ENCODE peak calls at places on chromosomes 5 and 9, in eight cellular contexts. U is uterus, Y is thyroid gland, X is lower lobe of right lung, O is aorta, W is coronary artery, J is stomach, M is left lung. D is an unnamed sample.

GRCh38 chr5:159507661-159508060 is 177.4 kb upstream of the IL12B start:
- DNase-seq in O (no peak), U (no peak), J (no peak), X (no peak), W (no peak), Y (no peak), M (no peak), D (no peak)

GRCh38 chr5:103881560-103881959 is 319.0 kb upstream of the NUDT12 start:
- DNase-seq in W (no peak), Y (no peak), J (no peak), M (no peak), U (no peak), X (no peak), O (no peak), D (no peak)

GRCh38 chr9:34171753-34172535 is 6.9 kb upstream of the UBAP1 start:
- DNase-seq in M (peak), U (no peak), J (no peak), W (no peak), O (no peak), X (peak), Y (no peak), D (no peak)

GRCh38 chr5:89003563-89004036 is 120.6 kb upstream of the MEF2C start:
- DNase-seq in X (peak), J (no peak), M (no peak), W (no peak), O (peak), Y (no peak), U (no peak), D (no peak)

GRCh38 chr5:135062216-135063055 is 28.4 kb upstream of the PITX1 start:
- DNase-seq in X (no peak), O (peak), U (no peak), M (no peak), Y (no peak), W (no peak), J (no peak), D (no peak)

GRCh38 chr5:78405820-78406750 is 45.7 kb downstream of the SCAMP1 start:
- DNase-seq in J (no peak), O (no peak), X (no peak), U (no peak), W (no peak), Y (no peak), M (no peak), D (peak)

GRCh38 chr5:96408841-96409458 is 24.1 kb downstream of the PCSK1 start:
- DNase-seq in W (no peak), U (no peak), X (no peak), O (no peak), J (no peak), M (no peak), Y (no peak), D (no peak)

GRCh38 chr9:764105-764524 is 77.4 kb upstream of the DMRT1 start:
- DNase-seq in O (peak), X (peak), U (peak), Y (peak), W (no peak), J (peak), M (peak), D (peak)

GRCh38 chr5:31581498-31582099 is 49.5 kb downstream of the C5orf22 start:
- DNase-seq in W (no peak), M (no peak), O (no peak), U (no peak), X (no peak), Y (no peak), J (no peak), D (no peak)

GRCh38 chr5:38879091-38879460 is 33.3 kb downstream of the OSMR start:
- DNase-seq in Y (no peak), U (no peak), M (no peak), W (no peak), X (no peak), O (no peak), J (no peak), D (no peak)

GRCh38 chr9:134007571-134007970 is 15.4 kb upstream of the VAV2 start:
- DNase-seq in M (no peak), J (no peak), W (no peak), Y (no peak), O (peak), X (no peak), U (no peak), D (no peak)

GRCh38 chr5:179819296-179820126 is 1.2 kb upstream of the SQSTM1 start:
- DNase-seq in J (peak), M (peak), O (peak), U (peak), W (no peak), X (peak), Y (peak), D (peak)

GRCh38 chr5:149730620-149731331 is 666 bp downstream of the PPARGC1B start:
- DNase-seq in Y (peak), M (peak), X (peak), O (peak), U (peak), J (peak), W (no peak), D (no peak)

GRCh38 chr5:120684213-120684612 is 220.1 kb downstream of the PRR16 start:
- DNase-seq in U (no peak), M (no peak), J (no peak), X (no peak), Y (no peak), W (no peak), O (no peak), D (no peak)

GRCh38 chr9:31364171-31364570 is 1020.3 kb upstream of the ACO1 start:
- DNase-seq in M (no peak), U (no peak), W (no peak), J (no peak), O (no peak), X (no peak), Y (no peak), D (no peak)

GRCh38 chr9:134214395-134214765 is 50.0 kb upstream of the RNU6ATAC start:
- DNase-seq in M (no peak), O (no peak), W (no peak), X (peak), J (no peak), U (peak), Y (no peak), D (no peak)

GRCh38 chr9:34992376-34992951 is 2.9 kb downstream of the DNAJB5 start:
- DNase-seq in Y (no peak), W (peak), U (peak), X (no peak), J (no peak), O (peak), M (peak), D (peak)

GRCh38 chr9:78234810-78235209 is 1.1 kb upstream of the CEP78 start:
- DNase-seq in J (no peak), W (no peak), O (no peak), Y (no peak), U (no peak), X (no peak), M (no peak), D (peak)

GRCh38 chr5:72537166-72537565 is 30.0 kb upstream of the ZNF366 start:
- DNase-seq in M (no peak), Y (no peak), X (no peak), J (no peak), O (no peak), U (no peak), W (no peak), D (no peak)

GRCh38 chr5:174910245-174910737 is 185.9 kb downstream of the MSX2 start:
- DNase-seq in X (peak), O (peak), Y (peak), M (peak), W (no peak), J (peak), U (peak), D (peak)

GRCh38 chr5:6810641-6811405 is 97.6 kb downstream of the TENT4A start:
- DNase-seq in M (no peak), W (no peak), U (no peak), Y (no peak), O (no peak), J (no peak), X (no peak), D (no peak)

GRCh38 chr9:33230756-33231691 is 8.9 kb upstream of the SPINK4 start:
- DNase-seq in Y (no peak), J (no peak), W (no peak), O (no peak), M (no peak), U (no peak), X (no peak), D (no peak)

GRCh38 chr9:14911046-14911445 is 818 bp upstream of the FREM1 start:
- DNase-seq in J (no peak), M (no peak), Y (no peak), W (no peak), O (no peak), X (no peak), U (no peak), D (no peak)

GRCh38 chr5:31944683-31945445 is 229.3 kb downstream of the GOLPH3 start:
- DNase-seq in O (no peak), X (no peak), Y (no peak), J (peak), W (no peak), M (no peak), U (no peak), D (no peak)

GRCh38 chr9:71941060-71941568 is 29.7 kb downstream of the C9orf85 start:
- DNase-seq in U (no peak), W (no peak), M (no peak), O (no peak), X (no peak), Y (no peak), J (no peak), D (no peak)

GRCh38 chr5:123429993-123430392 is 6.8 kb upstream of the CEP120 start:
- DNase-seq in M (peak), O (no peak), Y (no peak), X (no peak), W (no peak), J (no peak), U (no peak), D (no peak)

GRCh38 chr5:61313960-61314681 is 17.9 kb upstream of the ZSWIM6 start:
- DNase-seq in M (no peak), J (no peak), W (peak), Y (no peak), X (no peak), U (no peak), O (peak), D (peak)

GRCh38 chr5:24509943-24510342 is 134.8 kb downstream of the CDH10 start:
- DNase-seq in W (no peak), O (no peak), U (no peak), M (no peak), Y (no peak), J (no peak), X (no peak), D (no peak)

GRCh38 chr9:120985759-120986353 is 59.3 kb upstream of the TRAF1 start:
- DNase-seq in W (no peak), J (no peak), M (no peak), X (no peak), Y (no peak), O (no peak), U (no peak), D (no peak)

GRCh38 chr9:75372499-75373268 is 284.4 kb downstream of the OSTF1 start:
- DNase-seq in O (peak), W (no peak), J (no peak), U (peak), Y (peak), X (no peak), M (peak), D (no peak)

GRCh38 chr5:50576686-50577256 is 89.7 kb upstream of the PARP8 start:
- DNase-seq in U (no peak), M (no peak), J (no peak), O (no peak), W (no peak), Y (no peak), X (no peak), D (no peak)

GRCh38 chr9:136844766-136845464 is 2.6 kb downstream of the AJM1 start:
- DNase-seq in W (no peak), Y (no peak), M (no peak), J (no peak), X (no peak), O (no peak), U (no peak), D (no peak)

GRCh38 chr5:142420521-142420920 is 95.7 kb upstream of the SPRY4 start:
- DNase-seq in M (no peak), X (no peak), O (no peak), U (no peak), W (no peak), J (no peak), Y (no peak), D (no peak)

GRCh38 chr9:88387035-88387732 is 1.1 kb upstream of the SPIN1 start:
- DNase-seq in U (no peak), O (no peak), W (peak), Y (peak), M (peak), X (peak), J (peak), D (peak)

DNA sequence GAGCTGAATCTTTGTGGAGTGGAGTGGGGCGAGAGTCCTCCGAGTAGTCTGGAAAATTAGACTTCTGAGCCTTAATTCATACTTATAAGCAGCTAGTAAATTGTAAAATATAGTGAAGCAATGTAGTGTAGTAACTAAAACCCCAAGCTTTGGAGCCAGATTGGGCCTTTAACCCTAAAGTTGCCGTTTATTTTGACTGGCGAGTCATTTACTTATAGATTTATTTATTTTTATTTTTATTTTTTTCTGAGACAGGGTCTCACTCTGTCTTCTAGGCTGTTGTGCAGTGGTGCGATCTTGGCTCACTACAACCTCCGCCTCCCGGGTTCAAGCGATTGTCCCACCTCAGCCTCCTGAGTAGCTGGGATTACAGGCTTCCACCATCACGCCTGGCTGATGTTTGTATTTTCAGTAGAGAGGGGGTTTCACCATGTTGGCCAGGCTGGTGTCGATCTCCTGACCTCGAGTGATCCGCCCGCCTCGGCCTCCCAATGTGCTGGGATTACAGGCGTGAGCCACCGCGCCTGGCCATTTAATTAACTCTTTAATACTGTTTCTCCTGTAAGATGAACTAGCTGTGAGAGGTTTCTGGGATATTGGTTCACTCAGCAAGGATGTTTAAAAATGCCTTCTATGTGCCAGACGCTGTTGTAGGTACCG is 687 bp upstream of the RPS23 start:
- DNase-seq in W (no peak), O (no peak), M (no peak), U (no peak), Y (no peak), X (no peak), J (no peak), D (no peak)
- H3K27ac ChIP-seq in W (peak), O (no peak), M (peak), U (peak), Y (peak), X (peak), J (peak), D (peak)

GRCh38 chr5:125480901-125481300 is 734.5 kb upstream of the ZNF608 start:
- DNase-seq in X (no peak), O (no peak), U (no peak), M (no peak), W (no peak), J (no peak), Y (no peak), D (no peak)
- H3K27ac ChIP-seq in X (no peak), O (no peak), U (no peak), M (no peak), W (no peak), J (no peak), Y (no peak), D (no peak)

GRCh38 chr9:117359910-117360309 is 54.9 kb downstream of the ASTN2 start:
- DNase-seq in Y (no peak), W (no peak), J (no peak), X (no peak), O (no peak), U (no peak), M (no peak), D (no peak)
- H3K27ac ChIP-seq in Y (no peak), W (no peak), J (no peak), X (no peak), O (no peak), U (no peak), M (no peak), D (no peak)

GRCh38 chr5:3854069-3854741 is 258.6 kb downstream of the IRX1 start:
- DNase-seq in O (no peak), J (no peak), M (no peak), Y (no peak), W (no peak), U (no peak), X (no peak), D (no peak)
- H3K27ac ChIP-seq in O (no peak), J (no peak), M (no peak), Y (no peak), W (no peak), U (no peak), X (no peak), D (no peak)

GRCh38 chr5:151569132-151570046 is 21.7 kb downstream of the FAT2 start:
- DNase-seq in J (no peak), W (no peak), X (no peak), M (no peak), Y (peak), U (no peak), O (no peak), D (no peak)
- H3K27ac ChIP-seq in J (no peak), W (no peak), X (no peak), M (no peak), Y (peak), U (no peak), O (no peak), D (no peak)

GRCh38 chr5:146366904-146367303 is 28.3 kb downstream of the POU4F3 start:
- DNase-seq in X (no peak), O (no peak), U (no peak), J (no peak), W (no peak), Y (no peak), M (no peak), D (no peak)
- H3K27ac ChIP-seq in X (no peak), O (no peak), U (no peak), J (no peak), W (no peak), Y (no peak), M (no peak), D (no peak)

GRCh38 chr9:70934642-70935041 is 186.8 kb downstream of the TRPM3 start:
- DNase-seq in O (no peak), U (no peak), X (no peak), M (no peak), J (no peak), Y (no peak), W (no peak), D (no peak)
- H3K27ac ChIP-seq in O (no peak), U (no peak), X (no peak), M (no peak), J (no peak), Y (no peak), W (no peak), D (no peak)

GRCh38 chr5:34606101-34606500 is 50.0 kb upstream of the RAI14 start:
- DNase-seq in O (no peak), U (no peak), J (no peak), M (no peak), X (no peak), Y (no peak), W (no peak), D (no peak)

GRCh38 chr5:34610576-34610975 is 45.6 kb upstream of the RAI14 start:
- DNase-seq in X (no peak), W (no peak), O (no peak), J (no peak), M (no peak), U (no peak), Y (no peak), D (no peak)

GRCh38 chr5:34611829-34612415 is 44.2 kb upstream of the RAI14 start:
- DNase-seq in U (no peak), W (no peak), O (no peak), Y (no peak), M (no peak), X (no peak), J (no peak), D (no peak)

GRCh38 chr5:34609951-34610431 is 46.1 kb upstream of the RAI14 start:
- DNase-seq in U (no peak), W (no peak), Y (no peak), M (no peak), X (no peak), J (no peak), O (no peak), D (no peak)

DNA sequence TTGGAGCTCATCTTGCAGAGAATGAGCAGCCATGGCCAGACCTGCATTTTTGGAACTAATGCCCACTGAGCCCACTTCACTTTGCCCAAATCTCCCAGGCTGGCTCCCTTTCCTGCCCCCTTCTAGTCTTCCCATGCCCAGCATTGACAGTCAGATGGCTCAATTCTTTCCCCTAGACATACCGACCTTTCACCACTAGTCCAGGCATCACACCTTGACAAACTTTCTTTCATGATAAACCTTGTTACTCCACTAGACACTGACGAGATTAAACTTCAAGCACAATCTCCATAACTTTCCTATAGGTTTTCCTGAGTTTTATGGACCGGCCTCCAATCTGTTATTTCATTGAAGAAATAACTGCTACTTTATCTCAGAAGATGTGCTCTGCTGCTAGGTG is 47.8 kb upstream of the RAI14 start:
- DNase-seq in J (no peak), M (no peak), O (no peak), Y (no peak), X (no peak), W (no peak), U (no peak), D (no peak)
- H3K27ac ChIP-seq in J (no peak), M (peak), O (peak), Y (no peak), X (no peak), W (peak), U (peak), D (peak)

GRCh38 chr9:113360242-113360842 is 11.0 kb downstream of the BSPRY start:
- DNase-seq in Y (no peak), J (no peak), O (no peak), W (no peak), U (no peak), M (no peak), X (no peak), D (no peak)

GRCh38 chr9:113355197-113355596 is 5.9 kb downstream of the BSPRY start:
- DNase-seq in W (no peak), J (no peak), M (no peak), X (no peak), Y (no peak), O (no peak), U (no peak), D (no peak)

GRCh38 chr9:113352411-113352810 is 3.1 kb downstream of the BSPRY start:
- DNase-seq in U (no peak), M (no peak), Y (no peak), O (no peak), J (no peak), X (no peak), W (no peak), D (no peak)

GRCh38 chr9:113359385-113359784 is 10.0 kb downstream of the BSPRY start:
- DNase-seq in Y (no peak), U (no peak), X (no peak), M (no peak), O (no peak), W (no peak), J (peak), D (no peak)

GRCh38 chr9:113356686-113357292 is 7.4 kb downstream of the BSPRY start:
- DNase-seq in Y (peak), M (no peak), O (no peak), J (no peak), W (no peak), X (no peak), U (no peak), D (no peak)
- H3K27ac ChIP-seq in Y (no peak), M (no peak), O (no peak), J (no peak), W (no peak), X (no peak), U (no peak), D (no peak)

D was measured in SJSA1.